ENCODE peak calls at places on chromosome 4, in ten cellular contexts. V is DMS 273 treated with DMSO at 0.1 percent for 48 hours; L is stimulated activated CD8-positive, alpha-beta memory T cell treated with anti-CD3 and anti-CD28 coated beads, Interleukin-4, amount 100 ng/mL, for 1 hour; R is bronchial epithelial cell; P is sciatic nerve; M is skeletal muscle cell; Q is progenitor cell of endocrine pancreas; E is naive thymus-derived CD8-positive, alpha-beta T cell; X is germinal center; Y is stromal cell of bone marrow. G is an unnamed sample.

GRCh38 chr4:82360298-82361177 is 13.3 kb downstream of the HNRNPD start:
- DNase-seq in V (no peak), L (no peak), R (peak; percentile 43), P (no peak), M (no peak), Q (no peak), E (peak; percentile 34), X (peak; percentile 30), Y (no peak), G (no peak)

GRCh38 chr4:54553001-54553400 is 104.8 kb upstream of the KIT start:
- DNase-seq in V (no peak), L (no peak), R (peak; percentile 5), P (no peak), M (no peak), Q (no peak), E (no peak), X (no peak), Y (no peak), G (no peak)

GRCh38 chr4:139568206-139568969 is 12.4 kb upstream of the SETD7 start:
- DNase-seq in V (peak; percentile 28), L (no peak), R (peak; percentile 84), P (no peak), M (peak; percentile 86), Q (no peak), E (no peak), X (no peak), Y (no peak), G (peak; percentile 50)

GRCh38 chr4:15197005-15197404 is 194.7 kb downstream of the CPEB2 start:
- DNase-seq in V (no peak), L (no peak), R (peak; percentile 27), P (no peak), M (peak; percentile 32), Q (no peak), E (no peak), X (no peak), Y (no peak), G (peak; percentile 53)

GRCh38 chr4:17316566-17316965 is 195.3 kb downstream of the QDPR start:
- DNase-seq in V (no peak), L (no peak), R (no peak), P (no peak), M (peak; percentile 14), Q (no peak), E (no peak), X (no peak), Y (no peak), G (no peak)

GRCh38 chr4:185426960-185427688 is 1.4 kb upstream of the UFSP2 start:
- DNase-seq in V (no peak), L (no peak), R (peak; percentile 28), P (no peak), M (no peak), Q (no peak), E (no peak), X (no peak), Y (no peak), G (no peak)

GRCh38 chr4:140609548-140610425 is 41.0 kb upstream of the UCP1 start:
- DNase-seq in V (peak; percentile 3), L (no peak), R (peak; percentile 51), P (no peak), M (no peak), Q (no peak), E (peak; percentile 35), X (peak; percentile 55), Y (peak; percentile 23), G (no peak)

GRCh38 chr4:108385076-108385475 is 216.3 kb upstream of the LEF1 start:
- DNase-seq in V (no peak), L (no peak), R (no peak), P (no peak), M (no peak), Q (no peak), E (no peak), X (no peak), Y (no peak), G (no peak)

GRCh38 chr4:42638993-42639392 is 17.9 kb downstream of the ATP8A1 start:
- DNase-seq in V (no peak), L (no peak), R (no peak), P (no peak), M (no peak), Q (no peak), E (no peak), X (peak; percentile 34), Y (no peak), G (no peak)

GRCh38 chr4:182826391-182826790 is 90.8 kb downstream of the DCTD start:
- DNase-seq in V (no peak), L (no peak), R (no peak), P (no peak), M (no peak), Q (no peak), E (no peak), X (no peak), Y (no peak), G (no peak)

GRCh38 chr4:76213415-76214268 is at the start of gene SCARB2:
- DNase-seq in V (peak; percentile 39), L (peak; percentile 31), R (peak; percentile 60), P (peak; percentile 91), M (peak; percentile 60), Q (peak; percentile 69), E (peak; percentile 75), X (peak; percentile 85), Y (peak; percentile 81), G (peak; percentile 83)